ENCODE peak calls at places on chromosomes 11 and 22, in five cellular contexts. Z, Y, G, S and J are unnamed samples.

GRCh38 chr11:17352925-17353227 is 1.3 kb downstream of the NCR3LG1 start:
- DNase-seq in Z (no peak), Y (no peak), G (peak; percentile 37), S (no peak), J (no peak)

GRCh38 chr11:29712616-29713015 is 304.2 kb downstream of the KCNA4 start:
- DNase-seq in Z (no peak), Y (no peak), G (no peak), S (no peak), J (no peak)

GRCh38 chr11:77089004-77089545 is 13.6 kb upstream of the OMP start:
- DNase-seq in Z (no peak), Y (no peak), G (peak; percentile 5), S (no peak), J (no peak)

GRCh38 chr22:46360891-46361290 is 25.4 kb downstream of the TRMU start:
- DNase-seq in Z (no peak), Y (no peak), G (no peak), S (no peak), J (no peak)

GRCh38 chr11:71495286-71496090 is 31.6 kb upstream of the KRTAP5-7 start:
- DNase-seq in Z (no peak), Y (no peak), G (no peak), S (no peak), J (no peak)

GRCh38 chr11:19713221-19714092 is 820 bp downstream of the NAV2 start:
- DNase-seq in Z (no peak), Y (no peak), G (peak; percentile 25), S (no peak), J (no peak)

GRCh38 chr11:76436020-76436419 is 8.8 kb upstream of the EMSY start:
- DNase-seq in Z (no peak), Y (no peak), G (no peak), S (no peak), J (no peak)

GRCh38 chr22:31230155-31230870 is 18.2 kb downstream of the LIMK2 start:
- DNase-seq in Z (no peak), Y (no peak), G (no peak), S (no peak), J (no peak)

GRCh38 chr11:44609028-44609782 is 43.7 kb downstream of the CD82 start:
- DNase-seq in Z (no peak), Y (no peak), G (no peak), S (peak; percentile 10), J (no peak)

GRCh38 chr11:45289369-45289768 is 3.2 kb upstream of the SYT13 start:
- DNase-seq in Z (no peak), Y (no peak), G (no peak), S (no peak), J (no peak)

GRCh38 chr11:14974723-14975587 is 2.8 kb upstream of the CALCA start:
- DNase-seq in Z (no peak), Y (no peak), G (peak; percentile 32), S (no peak), J (no peak)

GRCh38 chr11:3162410-3163240 is 2.5 kb downstream of the OSBPL5 start:
- DNase-seq in Z (peak; percentile 12), Y (peak; percentile 12), G (peak; percentile 12), S (no peak), J (no peak)

GRCh38 chr22:31378123-31378522 is 21.3 kb upstream of the DRG1 start:
- DNase-seq in Z (no peak), Y (no peak), G (no peak), S (no peak), J (no peak)

GRCh38 chr22:50665738-50666137 is 6.9 kb upstream of the SHANK3 start:
- DNase-seq in Z (no peak), Y (no peak), G (no peak), S (no peak), J (no peak)

GRCh38 chr11:130097285-130097684 is 27.6 kb downstream of the APLP2 start:
- DNase-seq in Z (no peak), Y (no peak), G (no peak), S (no peak), J (no peak)

GRCh38 chr22:29979645-29980303 is 96.8 kb downstream of the MTMR3 start:
- DNase-seq in Z (no peak), Y (no peak), G (no peak), S (no peak), J (no peak)

GRCh38 chr11:44946268-44946667 is 4.4 kb downstream of the TP53I11 start:
- DNase-seq in Z (peak; percentile 49), Y (no peak), G (peak; percentile 92), S (no peak), J (no peak)

GRCh38 chr11:46362146-46363030 is 15.1 kb downstream of the DGKZ start:
- DNase-seq in Z (no peak), Y (no peak), G (no peak), S (no peak), J (no peak)

GRCh38 chr11:133360860-133361688 is 171.2 kb downstream of the OPCML start:
- DNase-seq in Z (no peak), Y (no peak), G (no peak), S (no peak), J (no peak)

GRCh38 chr11:7353100-7353499 is 101.4 kb downstream of the SYT9 start:
- DNase-seq in Z (no peak), Y (no peak), G (no peak), S (no peak), J (no peak)

GRCh38 chr11:114019046-114019445 is 40.5 kb upstream of the ZBTB16 start:
- DNase-seq in Z (no peak), Y (no peak), G (no peak), S (no peak), J (no peak)
- TF ChIP-seq CTCF in Z (no peak), Y (no peak), G (no peak), S (no peak), J (no peak)

GRCh38 chr22:36528795-36529718 is at the start of gene EIF3D:
- DNase-seq in Z (peak; percentile 95), Y (peak; percentile 87), G (peak; percentile 98), S (peak; percentile 95), J (no peak)
- TF ChIP-seq CTCF in Z (peak; percentile 48), Y (no peak), G (no peak), S (no peak), J (no peak)

GRCh38 chr11:63598556-63598955 is 15.7 kb downstream of the PLAAT3 start:
- DNase-seq in Z (no peak), Y (no peak), G (no peak), S (no peak), J (no peak)

GRCh38 chr11:63590024-63590788 is 24.0 kb downstream of the PLAAT3 start:
- DNase-seq in Z (no peak), Y (no peak), G (no peak), S (no peak), J (no peak)

GRCh38 chr11:63589000-63589399 is 25.2 kb downstream of the PLAAT3 start:
- DNase-seq in Z (no peak), Y (no peak), G (no peak), S (no peak), J (no peak)

GRCh38 chr11:63595296-63595695 is 18.9 kb downstream of the PLAAT3 start:
- DNase-seq in Z (no peak), Y (no peak), G (no peak), S (no peak), J (no peak)

DNA sequence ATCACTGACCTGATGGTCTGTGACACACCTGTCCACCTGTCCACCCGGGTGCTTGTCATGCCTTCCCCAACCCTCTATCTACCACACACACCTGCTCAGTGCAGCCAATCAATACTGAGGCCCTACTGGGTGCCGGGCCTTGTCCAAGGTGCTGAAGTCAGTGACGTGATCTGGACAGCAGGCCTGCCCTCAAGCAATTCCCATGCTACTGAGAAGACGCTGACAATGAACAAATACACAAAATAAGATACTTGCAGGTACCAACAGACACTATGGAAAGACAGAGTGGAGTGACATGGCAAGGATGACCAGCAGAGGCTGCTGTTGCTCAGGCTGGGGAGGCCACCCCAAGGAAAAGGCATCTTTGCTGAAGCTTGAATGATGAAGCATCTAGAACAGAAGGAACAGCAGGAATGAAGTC is 21.2 kb downstream of the PLAAT3 start:
- DNase-seq in Z (no peak), Y (no peak), G (no peak), S (no peak), J (no peak)
- TF ChIP-seq CTCF in Z (peak; percentile 39), Y (no peak), G (peak; percentile 37), S (peak; percentile 25), J (peak; percentile 65)

DNA sequence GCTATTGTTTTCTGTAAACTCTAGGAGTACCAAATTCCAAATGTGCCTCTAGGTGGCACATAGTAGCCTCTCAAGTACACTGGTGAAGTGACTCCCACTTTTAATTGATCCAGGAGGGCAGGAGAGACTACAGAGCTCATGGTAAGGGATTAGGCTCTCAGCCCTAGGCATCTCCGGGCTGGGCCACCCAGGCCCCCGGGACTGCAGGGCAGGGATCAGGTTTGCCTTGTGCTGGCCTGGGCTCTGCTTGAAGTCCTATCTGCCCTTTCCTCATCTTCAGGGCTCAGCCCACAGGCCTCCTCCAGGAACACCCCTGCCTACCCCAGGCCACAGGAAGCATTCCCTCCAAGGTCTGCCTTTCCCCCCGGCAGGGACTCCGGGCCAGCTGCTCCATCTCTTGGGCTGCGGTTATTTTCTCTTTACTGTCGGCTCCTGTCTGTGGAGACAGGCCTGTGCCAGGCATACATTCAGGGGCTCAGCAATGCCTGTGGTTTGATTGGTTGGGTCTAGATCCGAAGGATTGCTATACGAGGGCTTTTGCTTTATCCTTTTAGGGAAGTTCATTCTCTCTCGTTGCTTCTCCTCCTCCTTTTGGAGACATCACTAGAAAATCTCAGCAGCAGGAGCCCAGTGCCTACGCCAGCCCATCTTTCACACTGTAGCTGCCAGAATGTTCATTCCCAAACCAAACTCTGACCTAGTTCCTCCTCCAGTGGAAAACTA is 32.8 kb downstream of the PARVA start:
- DNase-seq in Z (no peak), Y (no peak), G (no peak), S (no peak), J (no peak)
- TF ChIP-seq CTCF in Z (no peak), Y (no peak), G (no peak), S (no peak), J (peak; percentile 29)